ENCODE peak calls at places on chromosomes 1 and 21, in ten cellular contexts. O, V, M, C, D, F, B, Z, S and X are unnamed samples.

GRCh38 chr1:53781654-53782053 is 42.7 kb upstream of the GLIS1 start:
- DNase-seq in V (no peak), F (no peak), Z (no peak), S (peak), B (no peak), C (no peak), D (no peak), M (no peak), O (no peak), X (no peak)

GRCh38 chr1:27135920-27136551 is 18.9 kb downstream of the SLC9A1 start:
- DNase-seq in V (no peak), S (no peak), C (no peak), F (no peak), M (no peak), B (no peak), D (no peak), O (no peak), Z (no peak), X (no peak)

GRCh38 chr1:115413208-115413607 is 75.2 kb upstream of the NGF start:
- DNase-seq in M (no peak), C (no peak), D (no peak), F (no peak), B (no peak), O (no peak), Z (no peak), S (no peak), V (no peak), X (no peak)

GRCh38 chr21:31514598-31514997 is 144.9 kb upstream of the SOD1 start:
- DNase-seq in B (no peak), D (no peak), O (no peak), S (peak), V (no peak), F (no peak), Z (no peak), C (no peak), M (no peak), X (no peak)

GRCh38 chr1:56501888-56502287 is 77.5 kb downstream of the PLPP3 start:
- DNase-seq in V (no peak), S (no peak), M (no peak), Z (no peak), D (no peak), O (no peak), F (no peak), C (no peak), B (no peak), X (no peak)

GRCh38 chr21:36915014-36915700 is 51.3 kb downstream of the HLCS start:
- DNase-seq in Z (no peak), M (no peak), D (no peak), C (no peak), F (no peak), B (no peak), V (no peak), S (no peak), O (no peak), X (no peak)

GRCh38 chr1:246333855-246334254 is 173.2 kb downstream of the SMYD3 start:
- DNase-seq in C (no peak), M (no peak), S (no peak), Z (no peak), D (no peak), F (no peak), V (no peak), O (no peak), B (no peak), X (no peak)

GRCh38 chr1:216390956-216391355 is 32.3 kb downstream of the USH2A start:
- DNase-seq in B (no peak), V (no peak), S (no peak), O (no peak), F (no peak), Z (no peak), C (no peak), D (no peak), M (no peak), X (no peak)

GRCh38 chr1:240967070-240967724 is 355.2 kb upstream of the GREM2 start:
- DNase-seq in M (no peak), F (no peak), B (no peak), D (no peak), Z (no peak), S (peak), V (peak), C (no peak), O (no peak), X (no peak)

GRCh38 chr1:160704250-160704649 is 7.4 kb downstream of the CD48 start:
- DNase-seq in F (no peak), V (no peak), D (no peak), S (no peak), B (no peak), C (no peak), M (no peak), O (no peak), Z (no peak), X (no peak)

GRCh38 chr1:82934069-82934468 is 1064.9 kb downstream of the TTLL7 start:
- DNase-seq in O (no peak), B (peak), F (no peak), Z (peak), S (no peak), V (no peak), M (no peak), C (peak), D (no peak), X (no peak)

GRCh38 chr21:46066843-46067331 is 31.0 kb upstream of the COL6A2 start:
- DNase-seq in C (no peak), S (no peak), O (no peak), B (no peak), F (no peak), M (no peak), Z (no peak), V (no peak), D (peak), X (no peak)

GRCh38 chr1:86233406-86233805 is 76.8 kb upstream of the COL24A1 start:
- DNase-seq in M (no peak), B (no peak), C (no peak), V (no peak), Z (no peak), F (no peak), O (no peak), S (no peak), D (no peak), X (no peak)

GRCh38 chr1:155812878-155813277 is 44.1 kb downstream of the GON4L start:
- DNase-seq in D (no peak), F (no peak), B (no peak), M (no peak), V (no peak), S (no peak), O (no peak), Z (no peak), C (no peak), X (no peak)

GRCh38 chr1:80075351-80075750 is 1068.8 kb upstream of the ADGRL4 start:
- DNase-seq in O (no peak), M (no peak), C (no peak), V (no peak), S (no peak), B (no peak), F (no peak), Z (no peak), D (no peak), X (no peak)

GRCh38 chr1:10714337-10715114 is 81.9 kb downstream of the CASZ1 start:
- DNase-seq in Z (no peak), M (no peak), C (no peak), F (no peak), O (no peak), S (no peak), D (peak), B (no peak), V (no peak), X (no peak)